ENCODE peak calls at places on chromosomes 6 and 20, in five cellular contexts. P, U, L, Q and Z are unnamed samples.

GRCh38 chr6:76876922-76877553 is 586.3 kb downstream of the HTR1B start:
- DNase-seq in P (no peak), U (peak; percentile 62), L (peak; percentile 54), Q (no peak), Z (peak; percentile 26)

GRCh38 chr6:27592107-27592480 is 119.2 kb upstream of the ZNF184 start:
- DNase-seq in P (no peak), U (no peak), L (no peak), Q (no peak), Z (no peak)

GRCh38 chr6:163418273-163419029 is 3.9 kb downstream of the QKI start:
- DNase-seq in P (no peak), U (no peak), L (no peak), Q (no peak), Z (no peak)

GRCh38 chr6:64034840-64035656 is 399.4 kb downstream of the PHF3 start:
- DNase-seq in P (no peak), U (no peak), L (no peak), Q (no peak), Z (no peak)

GRCh38 chr6:88705601-88706000 is 257.8 kb downstream of the RNGTT start:
- DNase-seq in P (no peak), U (no peak), L (no peak), Q (no peak), Z (no peak)

GRCh38 chr6:56686429-56686828 is 43.7 kb upstream of the DST start:
- DNase-seq in P (no peak), U (no peak), L (no peak), Q (no peak), Z (no peak)

GRCh38 chr20:47113362-47114118 is 218.9 kb downstream of the EYA2 start:
- DNase-seq in P (no peak), U (no peak), L (no peak), Q (no peak), Z (no peak)

GRCh38 chr20:20520776-20521175 is 152.9 kb downstream of the INSM1 start:
- DNase-seq in P (no peak), U (no peak), L (no peak), Q (no peak), Z (no peak)

GRCh38 chr6:146347090-146347489 is 196.5 kb upstream of the RAB32 start:
- DNase-seq in P (no peak), U (no peak), L (no peak), Q (no peak), Z (no peak)

GRCh38 chr20:10217517-10218410 is 866 bp upstream of the SNAP25 start:
- DNase-seq in P (no peak), U (peak; percentile 90), L (peak; percentile 58), Q (peak; percentile 84), Z (no peak)

GRCh38 chr20:37282558-37282957 is 6.9 kb upstream of the MANBAL start:
- DNase-seq in P (no peak), U (no peak), L (no peak), Q (peak; percentile 65), Z (no peak)

GRCh38 chr6:113190170-113190569 is 667.0 kb upstream of the MARCKS start:
- DNase-seq in P (no peak), U (no peak), L (no peak), Q (no peak), Z (no peak)
- TF ChIP-seq CTCF in P (no peak), U (no peak), L (no peak), Q (no peak), Z (no peak)

DNA sequence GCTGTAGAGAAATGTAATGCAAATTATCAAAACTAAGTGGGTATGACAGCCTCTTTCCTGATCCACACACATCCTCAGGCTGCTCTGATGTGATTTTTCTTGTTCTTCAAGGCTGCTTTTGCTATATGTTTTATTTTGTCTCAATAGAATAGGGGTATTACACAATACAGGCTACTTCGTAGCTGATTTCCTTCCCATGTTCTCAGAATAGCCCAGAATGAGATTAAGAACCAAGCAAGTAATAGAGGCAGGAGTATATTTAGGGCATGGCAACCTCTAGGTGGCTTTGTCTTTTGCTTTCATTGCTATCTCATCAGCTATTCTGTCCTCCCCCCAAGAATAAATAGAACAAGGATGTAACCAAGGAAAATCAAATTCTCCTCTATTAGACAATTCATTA is 241.8 kb downstream of the ALDH8A1 start:
- DNase-seq in P (no peak), U (no peak), L (no peak), Q (no peak), Z (no peak)
- H3K27ac ChIP-seq in P (no peak overlapping the region), U (no peak overlapping the region), L (no peak overlapping the region), Q (no peak overlapping the region), Z (no peak overlapping the region)

DNA sequence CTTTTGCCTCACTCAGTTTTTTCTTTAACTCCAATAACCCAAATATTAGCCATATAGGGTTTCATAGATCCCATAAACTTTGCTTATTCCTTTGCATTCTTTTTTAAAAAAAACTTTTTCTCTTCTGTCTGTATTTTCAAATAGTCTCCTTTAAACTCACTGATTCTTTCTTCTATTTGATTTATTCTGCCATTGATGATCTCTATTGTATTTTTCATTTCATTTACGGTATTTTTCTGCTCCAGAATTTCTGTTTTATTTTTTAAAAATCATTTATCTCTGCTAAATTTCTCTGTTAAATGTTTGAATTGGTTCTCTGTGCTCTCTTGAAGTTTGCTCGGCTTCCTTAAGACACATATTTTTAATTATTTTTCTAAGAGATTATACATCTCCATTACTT is 573.3 kb upstream of the MAN1A1 start:
- DNase-seq in P (no peak), U (no peak), L (no peak), Q (no peak), Z (no peak)
- H3K9me3 ChIP-seq in P (peaks cover 5% of the 10 kb centered on the region), U (peaks cover 34% of the 10 kb centered on the region), L (peaks cover 25% of the 10 kb centered on the region), Q (peaks cover 5% of the 10 kb centered on the region), Z (peaks cover 60% of the 10 kb centered on the region)

GRCh38 chr6:96469312-96469711 is 52.3 kb upstream of the UFL1 start:
- DNase-seq in P (no peak), U (no peak), L (no peak), Q (no peak), Z (no peak)

GRCh38 chr6:96467814-96468213 is 53.8 kb upstream of the UFL1 start:
- DNase-seq in P (no peak), U (no peak), L (no peak), Q (no peak), Z (no peak)

GRCh38 chr6:96470296-96470695 is 51.3 kb upstream of the UFL1 start:
- DNase-seq in P (no peak), U (no peak), L (no peak), Q (no peak), Z (no peak)

GRCh38 chr6:96468281-96468680 is 53.3 kb upstream of the UFL1 start:
- DNase-seq in P (no peak), U (no peak), L (no peak), Q (no peak), Z (no peak)

DNA sequence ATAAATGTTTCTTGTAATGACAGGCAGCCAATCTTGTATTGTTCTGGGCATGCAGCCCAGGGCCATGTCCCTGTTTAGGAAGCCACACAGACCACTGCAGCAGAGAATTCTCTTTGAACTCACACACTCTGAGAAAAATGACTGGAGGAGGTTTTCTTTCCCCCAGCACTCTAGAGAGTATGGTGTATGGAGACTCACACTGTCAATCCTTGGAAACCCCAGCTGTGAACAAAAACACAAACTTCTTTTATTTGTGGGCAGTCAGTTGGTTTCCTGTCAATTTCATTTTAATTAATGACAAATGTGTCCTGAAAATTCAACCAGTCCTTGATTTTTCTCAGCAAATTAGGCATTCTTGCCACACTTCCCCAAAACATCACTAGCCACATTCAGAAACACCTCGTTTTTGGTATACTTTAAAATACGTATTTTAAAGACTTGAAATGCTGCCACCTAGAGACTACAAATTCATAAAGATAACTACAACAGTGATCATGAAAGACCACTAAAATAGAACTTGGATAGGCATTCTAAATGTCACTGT is 52.9 kb upstream of the UFL1 start:
- DNase-seq in P (no peak), U (no peak), L (no peak), Q (no peak), Z (no peak)
- TF ChIP-seq CTCF in P (no peak), U (no peak), L (peak; percentile 40), Q (no peak), Z (peak; percentile 27)

DNA sequence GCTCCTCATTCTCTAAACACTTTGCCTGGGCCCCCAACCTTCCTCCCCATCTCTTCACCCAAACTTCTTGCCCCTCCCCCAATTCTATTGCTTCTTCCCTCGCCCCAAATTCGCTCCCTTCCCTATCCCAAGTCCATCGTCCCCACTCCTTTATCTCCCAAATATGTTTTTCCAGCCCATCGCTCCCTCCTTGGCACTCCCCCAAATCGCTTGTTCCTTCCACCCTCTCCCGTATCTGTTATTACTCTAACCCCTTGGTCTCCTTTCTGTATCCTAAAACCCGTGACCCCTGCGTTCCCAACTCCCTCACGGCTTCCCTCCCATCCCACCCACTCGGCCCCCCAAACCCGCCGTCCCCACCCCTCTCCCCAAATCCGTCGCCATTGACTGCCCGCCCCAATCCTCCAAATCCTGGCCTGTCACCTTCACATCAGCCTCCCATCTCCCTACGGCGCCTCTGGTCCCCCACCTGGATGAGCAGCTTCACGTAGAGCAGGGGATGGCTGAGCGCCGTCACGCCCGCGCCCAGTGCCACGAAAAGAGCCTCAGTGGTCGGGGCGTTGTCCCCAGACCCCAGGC is 523 bp downstream of the MTCH1 start:
- DNase-seq in P (no peak), U (no peak), L (no peak), Q (no peak), Z (no peak)
- H3K27ac ChIP-seq in P (peak overlapping the region; percentile 85), U (peak overlapping the region; percentile 97), L (peak overlapping the region; percentile 79), Q (peak overlapping the region; percentile 96), Z (peak overlapping the region; percentile 100)

GRCh38 chr20:30486103-30486478 is 771.4 kb upstream of the DEFB115 start:
- DNase-seq in P (no peak), U (no peak), L (no peak), Q (no peak), Z (no peak)

GRCh38 chr20:30488941-30489601 is 768.4 kb upstream of the DEFB115 start:
- DNase-seq in P (no peak), U (no peak), L (no peak), Q (no peak), Z (no peak)

GRCh38 chr20:30487947-30488926 is 769.2 kb upstream of the DEFB115 start:
- DNase-seq in P (no peak), U (no peak), L (no peak), Q (no peak), Z (no peak)

GRCh38 chr20:30491016-30491415 is 766.4 kb upstream of the DEFB115 start:
- DNase-seq in P (no peak), U (no peak), L (no peak), Q (no peak), Z (no peak)

DNA sequence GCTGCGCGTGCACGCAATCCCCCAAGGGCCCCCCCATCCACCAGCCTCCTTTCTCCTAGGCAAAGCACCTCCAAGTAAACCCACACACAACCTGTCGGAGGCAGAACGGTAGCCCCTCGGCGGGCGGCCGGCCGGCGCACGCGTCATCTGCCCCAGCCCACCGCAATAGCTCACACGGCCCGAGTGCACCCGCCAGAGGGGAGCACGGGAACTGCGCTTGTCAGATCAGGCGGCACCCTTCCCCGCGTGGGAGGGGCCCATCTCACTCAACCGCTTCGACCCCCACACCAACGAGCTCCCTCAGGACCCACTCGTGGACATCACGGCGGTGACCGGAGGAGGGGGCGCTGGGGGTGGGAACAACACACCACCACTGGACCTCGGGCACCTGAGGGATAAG is 767.9 kb upstream of the DEFB115 start:
- DNase-seq in P (no peak), U (no peak), L (no peak), Q (no peak), Z (no peak)
- H3K9me3 ChIP-seq in P (no peaks in the 10 kb centered on the region), U (peaks cover 3% of the 10 kb centered on the region), L (no peaks in the 10 kb centered on the region), Q (peaks cover 3% of the 10 kb centered on the region), Z (no peaks in the 10 kb centered on the region)

GRCh38 chr6:145214570-145214969 is 520.8 kb downstream of the EPM2A start:
- DNase-seq in P (no peak), U (no peak), L (no peak), Q (no peak), Z (no peak)
- TF ChIP-seq CTCF in P (peak; percentile 56), U (no peak), L (peak; percentile 75), Q (peak; percentile 40), Z (peak; percentile 72)

GRCh38 chr6:34554593-34555322 is 1.4 kb downstream of the SPDEF start:
- DNase-seq in P (no peak), U (no peak), L (no peak), Q (no peak), Z (no peak)
- H3K27ac ChIP-seq in P (no peak overlapping the region), U (no peak overlapping the region), L (no peak overlapping the region), Q (no peak overlapping the region), Z (no peak overlapping the region)